ENCODE peak calls at places on chromosomes 1 and 21, in six cellular contexts. P, G, R, A, X and M are unnamed samples.

GRCh38 chr1:220363196-220363831 is 91.1 kb upstream of the RAB3GAP2 start:
- DNase-seq in X (no peak), A (no peak), P (no peak), G (no peak), R (no peak), M (no peak)

GRCh38 chr1:975896-976683 is 5.8 kb downstream of the PERM1 start:
- DNase-seq in G (peak; percentile 65), A (no peak), X (peak; percentile 84), R (no peak), P (peak; percentile 77), M (peak; percentile 90)

GRCh38 chr1:36323636-36324321 is at the start of gene EVA1B:
- DNase-seq in P (peak; percentile 72), X (peak; percentile 74), G (peak; percentile 76), R (no peak), A (peak; percentile 69), M (peak; percentile 90)

GRCh38 chr21:39612233-39613028 is at the start of gene B3GALT5:
- DNase-seq in G (peak; percentile 37), P (peak; percentile 91), R (no peak), A (no peak), X (peak; percentile 53), M (peak; percentile 66)

GRCh38 chr1:248786106-248786665 is 30.6 kb upstream of the LYPD8 start:
- DNase-seq in X (no peak), R (no peak), P (no peak), A (no peak), G (no peak), M (no peak)

GRCh38 chr1:30883389-30884172 is 25.0 kb downstream of the SDC3 start:
- DNase-seq in G (no peak), A (no peak), P (no peak), X (no peak), R (no peak), M (no peak)

GRCh38 chr1:81412954-81413353 is 387.8 kb upstream of the ADGRL2 start:
- DNase-seq in P (no peak), G (no peak), R (no peak), X (no peak), A (no peak), M (no peak)

GRCh38 chr1:9466780-9467755 is 72.2 kb upstream of the SLC25A33 start:
- DNase-seq in R (no peak), X (no peak), A (peak; percentile 84), G (no peak), P (no peak), M (peak; percentile 50)

GRCh38 chr1:113868387-113869083 is 3.0 kb downstream of the PTPN22 start:
- DNase-seq in G (no peak), R (no peak), A (no peak), P (no peak), X (no peak), M (no peak)

GRCh38 chr1:119686661-119687060 is 25.1 kb upstream of the PHGDH start:
- DNase-seq in P (no peak), X (no peak), A (peak; percentile 35), G (no peak), R (no peak), M (peak; percentile 14)

GRCh38 chr1:240091201-240091600 is 482 bp upstream of the FMN2 start:
- DNase-seq in A (no peak), X (no peak), P (no peak), G (no peak), R (no peak), M (no peak)

GRCh38 chr1:241842565-241842964 is 5.4 kb upstream of the EXO1 start:
- DNase-seq in X (no peak), A (no peak), R (no peak), G (no peak), P (no peak), M (no peak)

GRCh38 chr1:36352910-36353878 is 29.7 kb upstream of the EVA1B start:
- DNase-seq in X (peak; percentile 56), R (no peak), G (no peak), P (no peak), A (no peak), M (no peak)

GRCh38 chr1:207824691-207825090 is 72.8 kb downstream of the CD46 start:
- DNase-seq in P (no peak), R (no peak), G (no peak), A (no peak), X (no peak), M (no peak)

GRCh38 chr1:19872190-19872589 is 10.0 kb upstream of the OTUD3 start:
- DNase-seq in G (no peak), R (no peak), A (peak; percentile 66), X (no peak), P (no peak), M (peak; percentile 72)

GRCh38 chr1:109783436-109783835 is 19.7 kb upstream of the EPS8L3 start:
- DNase-seq in G (no peak), R (no peak), A (no peak), P (peak; percentile 45), X (peak; percentile 78), M (no peak)

GRCh38 chr1:223670458-223671159 is 5.1 kb upstream of the CAPN8 start:
- DNase-seq in P (peak; percentile 82), R (no peak), X (peak; percentile 59), A (no peak), G (peak; percentile 29), M (peak; percentile 44)

GRCh38 chr1:54679706-54680105 is 36.0 kb upstream of the TTC4 start:
- DNase-seq in P (no peak), A (no peak), G (no peak), R (no peak), X (no peak), M (no peak)

GRCh38 chr1:87300579-87300978 is 28.1 kb upstream of the LMO4 start:
- DNase-seq in R (no peak), A (no peak), X (no peak), G (no peak), P (no peak), M (no peak)

GRCh38 chr21:34613679-34614442 is 1.1 kb downstream of the RCAN1 start:
- DNase-seq in A (no peak), P (no peak), X (no peak), R (peak; percentile 29), G (no peak), M (peak; percentile 32)

GRCh38 chr1:228064741-228065542 is 17.6 kb upstream of the ARF1 start:
- DNase-seq in X (no peak), R (no peak), A (no peak), G (no peak), P (no peak), M (no peak)